ENCODE peak calls at places on chromosomes 16 and 17, in nine cellular contexts. T is thoracic aorta, Y is heart left ventricle, F is pancreas, P is heart right ventricle, I is Peyer's patch, A is prostate gland, Z is H9, Q is GM12878. R is an unnamed sample.

GRCh38 chr16:1089439-1089821 is 6.6 kb downstream of the C1QTNF8 start:
- DNase-seq in P (peak; percentile 58), Z (no peak), I (no peak), Y (peak; percentile 66), T (no peak), Q (no peak), F (no peak), A (no peak), R (no peak)

GRCh38 chr17:36652716-36653115 is 51.3 kb downstream of the MRM1 start:
- DNase-seq in P (no peak), Y (no peak), I (peak; percentile 72), Q (no peak), T (no peak), F (no peak), A (no peak), Z (no peak), R (no peak)

GRCh38 chr17:27630607-27631408 is at the start of gene LGALS9:
- DNase-seq in T (no peak), I (peak; percentile 79), A (no peak), Z (no peak), Q (peak; percentile 53), F (no peak), P (peak; percentile 35), Y (peak; percentile 43), R (no peak)

GRCh38 chr16:58464047-58464915 is 35.7 kb upstream of the NDRG4 start:
- DNase-seq in F (peak; percentile 76), T (no peak), I (no peak), Q (no peak), Z (no peak), Y (peak; percentile 69), A (no peak), P (peak; percentile 46), R (no peak)

GRCh38 chr17:700504-701094 is 14.0 kb downstream of the VPS53 start:
- DNase-seq in T (no peak), I (no peak), A (no peak), Q (no peak), Z (no peak), Y (no peak), F (no peak), P (no peak), R (no peak)

GRCh38 chr17:32498362-32498761 is 11.6 kb downstream of the CDK5R1 start:
- DNase-seq in Z (peak; percentile 73), T (no peak), A (no peak), Q (no peak), I (peak; percentile 37), P (no peak), F (no peak), Y (no peak), R (no peak)

GRCh38 chr16:48609453-48610023 is 442 bp downstream of the N4BP1 start:
- DNase-seq in T (no peak), Z (peak; percentile 43), P (peak; percentile 78), Y (peak; percentile 74), Q (no peak), F (peak; percentile 79), I (peak; percentile 71), A (peak; percentile 49), R (peak; percentile 82)

GRCh38 chr17:47823519-47823918 is 1.9 kb upstream of the OSBPL7 start:
- DNase-seq in Y (no peak), I (no peak), Q (no peak), F (no peak), T (no peak), A (no peak), P (no peak), Z (no peak), R (no peak)

GRCh38 chr16:84561291-84561690 is 56.6 kb downstream of the COTL1 start:
- DNase-seq in P (no peak), Q (no peak), A (no peak), Y (no peak), F (no peak), T (no peak), Z (peak; percentile 56), I (no peak), R (no peak)

GRCh38 chr17:10089221-10089799 is 109.1 kb downstream of the GAS7 start:
- DNase-seq in Y (no peak), Z (no peak), A (no peak), I (no peak), Q (no peak), P (no peak), F (no peak), T (no peak), R (no peak)

GRCh38 chr16:80591071-80591935 is 50.5 kb downstream of the DYNLRB2 start:
- DNase-seq in Y (no peak), Z (no peak), I (no peak), T (no peak), Q (no peak), F (no peak), P (no peak), A (no peak), R (no peak)

GRCh38 chr16:11213799-11214198 is 42.2 kb downstream of the SOCS1 start:
- DNase-seq in A (no peak), P (no peak), Q (no peak), F (no peak), T (no peak), Y (no peak), I (no peak), Z (no peak), R (no peak)

GRCh38 chr17:32871736-32872135 is 5.2 kb downstream of the MYO1D start:
- DNase-seq in A (no peak), Z (no peak), I (no peak), Q (no peak), P (no peak), Y (peak; percentile 26), T (no peak), F (no peak), R (no peak)

GRCh38 chr16:19170043-19170655 is 2.1 kb downstream of the SYT17 start:
- DNase-seq in Q (no peak), I (no peak), A (no peak), Z (no peak), T (no peak), F (no peak), P (no peak), Y (no peak), R (no peak)

GRCh38 chr16:66131895-66132294 is 234.6 kb upstream of the CDH5 start:
- DNase-seq in I (no peak), T (no peak), Q (no peak), A (no peak), Y (no peak), P (no peak), F (no peak), Z (no peak), R (no peak)

GRCh38 chr16:19073863-19074262 is 6.4 kb downstream of the COQ7 start:
- DNase-seq in Z (no peak), P (no peak), Q (no peak), I (no peak), T (no peak), Y (no peak), F (no peak), A (no peak), R (no peak)

GRCh38 chr16:86176462-86176861 is 277.5 kb downstream of the IRF8 start:
- DNase-seq in I (no peak), F (no peak), P (no peak), Y (no peak), A (no peak), Q (no peak), Z (no peak), T (no peak), R (no peak)

GRCh38 chr17:77924757-77925336 is 33.7 kb upstream of the TNRC6C start:
- DNase-seq in A (no peak), F (no peak), I (no peak), T (no peak), Q (no peak), P (peak; percentile 60), Y (peak; percentile 71), Z (peak; percentile 92), R (no peak)

GRCh38 chr16:16045879-16046278 is 96.5 kb downstream of the ABCC1 start:
- DNase-seq in P (no peak), T (no peak), Q (no peak), I (no peak), Y (no peak), Z (peak; percentile 71), A (no peak), F (no peak), R (no peak)

GRCh38 chr17:39118674-39119419 is 32.6 kb downstream of the PLXDC1 start:
- DNase-seq in Z (no peak), T (no peak), A (no peak), Y (peak; percentile 30), P (no peak), I (no peak), F (no peak), Q (peak; percentile 84), R (no peak)

GRCh38 chr16:81823734-81824133 is 44.6 kb downstream of the PLCG2 start:
- DNase-seq in I (no peak), A (no peak), Y (no peak), P (no peak), T (no peak), Q (no peak), Z (no peak), F (no peak), R (no peak)

GRCh38 chr16:86979061-86979460 is 338.1 kb downstream of the C16orf95 start:
- DNase-seq in P (no peak), F (no peak), Y (no peak), Q (no peak), Z (no peak), A (no peak), T (no peak), I (no peak), R (no peak)

GRCh38 chr17:45425984-45426413 is 6.7 kb downstream of the ARHGAP27 start:
- DNase-seq in F (no peak), Z (peak; percentile 48), Y (no peak), A (no peak), T (no peak), P (no peak), Q (no peak), I (no peak), R (no peak)
- TF ChIP-seq CTCF in F (no peak), Z (no peak), Y (no peak), A (no peak), T (no peak), P (no peak), Q (no peak), I (no peak), R (peak; percentile 30)

DNA sequence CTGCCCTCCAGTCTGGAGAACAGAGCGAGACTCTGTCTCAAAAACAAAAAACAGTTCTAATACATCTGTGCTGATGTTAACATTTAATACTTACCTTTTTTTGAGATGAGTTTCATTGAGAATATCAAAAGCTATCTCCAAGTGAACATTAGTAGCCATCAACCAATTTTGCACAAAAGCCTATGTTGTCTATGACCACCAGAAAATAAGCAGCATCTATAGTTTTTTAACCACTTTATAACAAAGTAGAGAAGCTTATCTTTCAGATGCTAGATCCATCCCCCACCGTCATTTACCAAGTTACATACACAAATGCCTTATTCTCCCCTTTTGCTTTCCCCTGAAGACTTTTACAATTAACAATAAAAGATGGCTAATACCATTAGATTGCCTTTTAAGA is 4.1 kb downstream of the SRSF1 start:
- DNase-seq in I (no peak), T (no peak), A (no peak), Z (no peak), F (no peak), Q (no peak), Y (no peak), P (no peak), R (no peak)
- H3K4me1 ChIP-seq in I (no peaks in the 10 kb centered on the region), T (peaks cover 10% of the 10 kb centered on the region), A (peaks cover 25% of the 10 kb centered on the region), Z (peaks cover 3% of the 10 kb centered on the region), F (peaks cover 13% of the 10 kb centered on the region), Q (peaks cover 13% of the 10 kb centered on the region), Y (peaks cover 48% of the 10 kb centered on the region), P (peaks cover 49% of the 10 kb centered on the region), R (peaks cover 62% of the 10 kb centered on the region)

GRCh38 chr16:68972720-68973119 is 129.4 kb downstream of the TANGO6 start:
- DNase-seq in A (no peak), F (no peak), I (no peak), Y (no peak), P (no peak), Q (no peak), T (no peak), Z (peak; percentile 89), R (no peak)
- TF ChIP-seq CTCF in A (no peak), F (no peak), I (no peak), Y (peak; percentile 26), P (no peak), Q (no peak), T (no peak), Z (peak; percentile 60), R (no peak)

GRCh38 chr16:2976201-2976600 is 4.0 kb downstream of the PKMYT1 start:
- DNase-seq in Y (no peak), Q (no peak), Z (no peak), T (no peak), P (no peak), I (no peak), F (no peak), A (no peak), R (no peak)
- H3K4me1 ChIP-seq in Y (peaks cover 20% of the 10 kb centered on the region), Q (peaks cover 7% of the 10 kb centered on the region), Z (no peaks in the 10 kb centered on the region), T (peaks cover 5% of the 10 kb centered on the region), P (peaks cover 24% of the 10 kb centered on the region), I (peaks cover 5% of the 10 kb centered on the region), F (peaks cover 15% of the 10 kb centered on the region), A (peaks cover 33% of the 10 kb centered on the region), R (peaks cover 21% of the 10 kb centered on the region)